ENCODE peak calls at places on chromosomes 12 and 14, in four cellular contexts. A, M, W and G are unnamed samples.
A peak's percentile ranks its signal among the peaks of the same experiment; 100 is the strongest.

GRCh38 chr12:42326466-42327226 is 679 bp downstream of the PPHLN1 start:
- DNase-seq in A (peak; percentile 19), W (peak; percentile 8), M (no peak), G (no peak)

GRCh38 chr14:72444701-72445100 is 449.2 kb downstream of the DPF3 start:
- DNase-seq in M (no peak), A (no peak), W (no peak), G (no peak)

GRCh38 chr12:5430639-5431603 is 987 bp upstream of the NTF3 start:
- DNase-seq in A (no peak), M (no peak), W (no peak), G (no peak)

GRCh38 chr12:1398673-1399072 is 195.7 kb downstream of the FBXL14 start:
- DNase-seq in M (no peak), W (no peak), A (no peak), G (peak; percentile 4)

GRCh38 chr12:100986595-100987547 is 192.3 kb downstream of the ANO4 start:
- DNase-seq in M (no peak), A (no peak), W (no peak), G (no peak)

GRCh38 chr14:32134448-32135070 is 57.5 kb downstream of the ARHGAP5 start:
- DNase-seq in A (no peak), W (no peak), M (no peak), G (no peak)

GRCh38 chr12:102302553-102302952 is 104.9 kb upstream of the PMCH start:
- DNase-seq in W (no peak), M (no peak), A (peak; percentile 16), G (no peak)

GRCh38 chr12:118727196-118727595 is 254.1 kb upstream of the SRRM4 start:
- DNase-seq in W (no peak), M (no peak), A (no peak), G (no peak)

GRCh38 chr14:52131640-52132320 is 62.9 kb upstream of the NID2 start:
- DNase-seq in M (peak; percentile 87), A (peak; percentile 39), W (peak; percentile 80), G (peak; percentile 55)

GRCh38 chr14:35403397-35404245 is 928 bp downstream of the NFKBIA start:
- DNase-seq in M (peak; percentile 58), W (peak; percentile 98), A (peak; percentile 88), G (no peak)

GRCh38 chr14:82642425-82642824 is 1108.8 kb upstream of the SEL1L start:
- DNase-seq in W (no peak), A (peak; percentile 8), M (no peak), G (no peak)

GRCh38 chr12:8785499-8785898 is 36.9 kb upstream of the A2ML1 start:
- DNase-seq in A (no peak), M (no peak), W (no peak), G (no peak)

GRCh38 chr14:100532916-100533630 is 54.1 kb downstream of the BEGAIN start:
- DNase-seq in M (no peak), W (no peak), A (no peak), G (no peak)

GRCh38 chr12:18552829-18553228 is 185.0 kb downstream of the PLCZ1 start:
- DNase-seq in M (no peak), W (no peak), A (no peak), G (no peak)

GRCh38 chr14:31933716-31934115 is 143.4 kb upstream of the ARHGAP5 start:
- DNase-seq in A (no peak), W (no peak), M (no peak), G (no peak)

GRCh38 chr14:55347040-55347439 is 64.6 kb downstream of the ATG14 start:
- DNase-seq in A (no peak), W (no peak), M (no peak), G (no peak)

GRCh38 chr14:36279306-36280244 is 40.9 kb downstream of the MBIP start:
- DNase-seq in M (no peak), A (no peak), W (no peak), G (no peak)

GRCh38 chr14:57833304-57833703 is 32.6 kb downstream of the SLC35F4 start:
- DNase-seq in W (no peak), M (peak; percentile 96), A (no peak), G (peak; percentile 92)

GRCh38 chr14:92527724-92528123 is 14.1 kb downstream of the RIN3 start:
- DNase-seq in A (no peak), M (no peak), W (no peak), G (no peak)

GRCh38 chr12:75437564-75437963 is 43.0 kb upstream of the GLIPR1 start:
- DNase-seq in A (no peak), M (no peak), W (peak; percentile 39), G (no peak)

GRCh38 chr14:71094722-71095121 is 187.5 kb downstream of the PCNX1 start:
- DNase-seq in M (no peak), A (no peak), W (no peak), G (no peak)

GRCh38 chr12:26054383-26054782 is 70.5 kb downstream of the BHLHE41 start:
- DNase-seq in M (no peak), W (no peak), A (no peak), G (no peak)

GRCh38 chr12:27610380-27610779 is 85.9 kb upstream of the REP15 start:
- DNase-seq in W (no peak), A (no peak), M (peak; percentile 26), G (no peak)

GRCh38 chr12:82144505-82144904 is 213.7 kb downstream of the CCDC59 start:
- DNase-seq in M (peak; percentile 2), W (no peak), A (peak; percentile 18), G (no peak)

GRCh38 chr12:65495233-65495632 is 216.8 kb downstream of the MSRB3 start:
- DNase-seq in W (peak; percentile 7), M (peak; percentile 88), A (no peak), G (no peak)

DNA sequence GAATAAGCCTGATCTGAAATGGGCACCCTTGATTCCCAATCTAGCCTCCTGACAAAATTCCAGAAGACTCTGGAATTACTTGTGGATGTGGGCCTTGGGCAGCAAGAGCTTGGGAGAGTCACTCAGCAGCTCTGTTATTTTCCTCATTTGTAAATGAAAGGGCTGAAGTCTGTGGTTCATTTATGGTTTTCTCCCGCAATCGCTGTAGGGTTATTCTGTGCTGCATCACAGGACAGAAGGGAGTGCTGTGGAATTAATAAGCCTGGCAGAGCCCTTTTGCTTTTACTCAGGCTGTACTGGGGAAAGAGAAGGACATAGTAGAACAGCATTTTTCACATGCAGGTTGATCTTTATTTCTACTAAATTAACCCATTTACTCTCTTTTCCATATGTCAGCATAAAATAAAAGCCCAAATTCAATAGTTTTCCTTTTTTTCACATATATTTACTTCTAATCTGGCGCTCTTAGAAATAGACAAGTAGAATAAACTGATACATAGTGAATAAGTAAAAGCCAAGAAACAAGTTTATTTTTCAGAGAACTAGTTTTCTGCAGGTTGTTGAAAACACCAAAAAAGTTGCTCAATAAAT is 49.2 kb downstream of the DUSP16 start:
- DNase-seq in W (no peak), A (no peak), M (no peak), G (no peak)
- TF ChIP-seq TCF7L2 in W (no peak), A (no peak), M (no peak), G (no peak)

DNA sequence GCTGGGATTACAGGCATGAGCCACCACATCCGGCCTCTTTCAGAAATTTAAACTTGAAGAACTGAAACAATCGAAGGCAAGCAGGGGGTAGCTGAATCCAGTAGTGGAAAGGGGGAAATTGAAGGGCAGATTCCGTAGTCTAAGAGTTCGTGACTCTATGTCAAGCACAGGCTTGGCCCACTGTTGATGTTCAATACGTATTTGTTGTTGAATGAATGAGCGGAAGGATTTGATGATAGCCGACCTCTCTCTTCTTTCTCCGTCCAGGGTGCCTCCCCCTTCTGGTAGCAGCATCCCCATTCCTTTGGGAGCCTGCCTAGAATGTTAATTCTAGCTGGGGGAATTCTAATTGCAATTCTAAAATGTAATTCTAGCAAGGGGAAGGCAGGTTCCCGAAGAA is 59.8 kb upstream of the MED13L start:
- DNase-seq in A (no peak), M (no peak), W (no peak), G (no peak)
- H3K27ac ChIP-seq in A (peak overlapping the region; percentile 57), M (no peak overlapping the region), W (no peak overlapping the region), G (no peak overlapping the region)

GRCh38 chr14:49303952-49304516 is 282.1 kb downstream of the RPS29 start:
- DNase-seq in A (no peak), M (no peak), W (no peak), G (no peak)

GRCh38 chr14:49310298-49310697 is 275.9 kb downstream of the RPS29 start:
- DNase-seq in W (no peak), M (no peak), A (no peak), G (no peak)

DNA sequence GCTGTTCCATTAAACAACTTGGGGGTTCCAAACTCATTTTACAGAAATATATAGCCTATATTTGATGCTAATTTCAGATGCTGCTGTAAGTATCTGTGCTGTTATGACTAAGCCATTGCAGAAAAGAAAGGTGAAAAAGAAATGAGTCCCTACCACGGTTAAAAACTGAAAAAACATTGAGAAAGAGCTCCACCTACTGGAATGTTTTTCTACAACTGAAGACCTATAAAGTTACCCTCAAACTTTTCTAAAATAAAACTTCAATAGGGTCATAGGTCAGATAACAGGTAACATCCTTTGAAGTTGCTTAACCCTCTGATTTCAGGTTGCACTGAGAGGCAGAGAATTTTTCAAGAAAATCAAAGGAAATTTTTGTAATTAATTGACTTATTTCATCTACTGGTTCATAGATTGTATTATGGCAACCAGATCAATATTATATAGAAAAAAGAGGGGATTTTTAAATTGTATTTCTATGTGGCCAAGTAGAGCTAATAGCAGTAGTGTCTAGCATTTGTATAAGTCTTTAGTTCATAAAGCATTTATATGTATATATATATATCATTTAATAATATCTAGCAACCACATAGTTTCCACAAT is 279.9 kb downstream of the RPS29 start:
- DNase-seq in M (peak; percentile 18), W (peak; percentile 3), A (peak; percentile 10), G (no peak)
- TF ChIP-seq CTCF in M (peak; percentile 39), W (peak; percentile 41), A (peak; percentile 39), G (peak; percentile 57)

GRCh38 chr14:50733479-50733878 is 65.4 kb upstream of the SAV1 start:
- DNase-seq in W (no peak), M (no peak), A (no peak), G (no peak)
- TF ChIP-seq TCF7L2 in W (no peak), M (no peak), A (no peak), G (no peak)

DNA sequence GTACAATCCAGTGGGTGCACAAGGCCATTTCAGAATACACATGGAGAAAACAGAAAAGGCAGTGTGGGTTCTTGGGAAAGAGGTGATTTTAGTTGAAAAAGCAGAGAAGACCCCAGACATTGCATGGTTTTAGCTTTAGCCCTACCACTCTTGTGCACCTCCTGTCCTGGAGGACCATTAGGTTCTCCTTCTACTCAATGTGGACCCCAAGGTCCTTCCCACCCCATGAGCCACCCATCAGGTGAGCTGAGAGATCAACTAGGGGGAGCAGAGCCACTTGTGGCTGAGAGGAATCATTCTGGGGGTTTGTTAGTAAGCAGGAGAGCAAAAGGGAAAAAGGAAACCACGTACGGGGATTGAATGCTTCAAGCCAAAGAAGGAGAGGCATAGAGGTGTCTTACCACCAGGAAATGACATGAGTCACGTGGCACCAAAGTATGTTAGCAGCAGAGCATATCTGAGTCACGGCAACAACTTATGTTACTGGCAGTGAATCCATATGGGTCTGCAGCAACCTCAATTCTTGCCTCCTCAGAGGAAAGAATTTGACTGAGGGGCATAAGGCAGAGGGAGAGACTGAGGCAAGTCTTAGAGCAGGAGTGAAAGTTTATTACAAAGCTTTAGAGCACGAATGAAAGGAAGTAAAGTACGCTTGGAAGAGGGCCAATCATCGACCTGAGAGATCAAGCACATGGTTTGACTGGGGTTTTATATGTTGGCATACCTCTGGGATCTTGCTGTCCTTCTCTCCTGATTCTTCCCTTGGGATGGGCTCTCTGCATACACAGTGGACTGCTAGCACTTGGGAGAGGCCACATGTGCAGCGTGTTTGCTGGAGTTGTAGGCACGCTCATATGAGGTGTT is 73.9 kb downstream of the HSD17B6 start:
- DNase-seq in A (no peak), M (no peak), W (no peak), G (no peak)
- H3K27ac ChIP-seq in A (no peak overlapping the region), M (no peak overlapping the region), W (no peak overlapping the region), G (no peak overlapping the region)